ENCODE peak calls at places on chromosome 4, in four cellular contexts. X is activated CD4-positive, alpha-beta T cell treated with anti-CD3 and anti-CD28 coated beads for 4 hours; S is frontal cortex; K is brain microvascular endothelial cell. F is an unnamed sample.

GRCh38 chr4:22498866-22499265 is 17.0 kb downstream of the ADGRA3 start:
- DNase-seq in X (no peak), S (no peak), K (no peak), F (no peak)

GRCh38 chr4:96519291-96519690 is 679.4 kb downstream of the PDHA2 start:
- DNase-seq in S (no peak), K (no peak), X (no peak), F (no peak)

GRCh38 chr4:120554086-120554485 is 368.4 kb downstream of the PRDM5 start:
- DNase-seq in X (no peak), S (no peak), K (no peak), F (no peak)

GRCh38 chr4:15936495-15936894 is 2.0 kb downstream of the FGFBP1 start:
- DNase-seq in X (no peak), K (no peak), S (no peak), F (no peak)

GRCh38 chr4:22730049-22730448 is 37.3 kb downstream of the GBA3 start:
- DNase-seq in S (no peak), X (no peak), K (no peak), F (no peak)

GRCh38 chr4:8544741-8545438 is 35.3 kb upstream of the GPR78 start:
- DNase-seq in X (no peak), K (peak; percentile 76), S (no peak), F (no peak)

GRCh38 chr4:160423879-160424451 is 1321.1 kb downstream of the RAPGEF2 start:
- DNase-seq in X (no peak), K (peak; percentile 72), S (no peak), F (no peak)

GRCh38 chr4:159386620-159387019 is 283.7 kb downstream of the RAPGEF2 start:
- DNase-seq in S (no peak), X (no peak), K (no peak), F (no peak)

GRCh38 chr4:94551616-94552564 is 100.1 kb downstream of the PDLIM5 start:
- DNase-seq in X (no peak), S (no peak), K (no peak), F (peak; percentile 23)

GRCh38 chr4:13982008-13982407 is 354.5 kb upstream of the BOD1L1 start:
- DNase-seq in X (no peak), K (no peak), S (no peak), F (no peak)

GRCh38 chr4:4625488-4625887 is 83.6 kb upstream of the STX18 start:
- DNase-seq in X (no peak), S (no peak), K (peak; percentile 45), F (no peak)

GRCh38 chr4:177505171-177505615 is 63.0 kb upstream of the AGA start:
- DNase-seq in K (no peak), S (no peak), X (no peak), F (no peak)

GRCh38 chr4:168656055-168656660 is 159.3 kb downstream of the PALLD start:
- DNase-seq in S (no peak), K (peak; percentile 56), X (no peak), F (no peak)

GRCh38 chr4:53346920-53347852 is 18.7 kb downstream of the SCFD2 start:
- DNase-seq in K (peak; percentile 9), S (no peak), X (no peak), F (peak; percentile 61)